ENCODE peak calls at places on chromosomes 2 and 18, in eight cellular contexts. K is HTR-8/SVneo; M is NCI-H2081; C is MCF 10A; L is GM18507; F is SK-MEL-5; P is stimulated activated CD4-positive, alpha-beta T cell treated with anti-CD3 and anti-CD28 coated beads, Interleukin-1b, Interleukin-23, amount 100 ng/mL, for 24 hours; Y is iris pigment epithelial cell. O is an unnamed sample.

GRCh38 chr2:73013941-73014340 is 57.6 kb downstream of the SFXN5 start:
- DNase-seq in F (no peak), C (peak; percentile 49), K (peak; percentile 40), L (no peak), Y (peak; percentile 78), P (no peak), M (no peak), O (peak; percentile 50)

GRCh38 chr2:216855614-216856013 is 4.2 kb downstream of the TNP1 start:
- DNase-seq in K (no peak), M (no peak), C (no peak), P (no peak), L (no peak), Y (no peak), F (no peak), O (no peak)

GRCh38 chr2:217853301-217853881 is 149.4 kb downstream of the TNS1 start:
- DNase-seq in F (no peak), P (no peak), L (no peak), M (no peak), Y (peak; percentile 55), K (peak; percentile 31), C (peak; percentile 30), O (peak; percentile 31)

GRCh38 chr2:74576830-74577229 is 22.3 kb downstream of the DOK1 start:
- DNase-seq in Y (peak; percentile 77), P (no peak), F (peak; percentile 47), L (no peak), K (no peak), C (peak; percentile 35), M (no peak), O (no peak)

GRCh38 chr18:50879302-50880107 is 587 bp downstream of the ME2 start:
- DNase-seq in C (peak; percentile 49), P (no peak), F (peak; percentile 41), Y (peak; percentile 70), K (no peak), L (peak; percentile 20), M (no peak), O (peak; percentile 34)

GRCh38 chr2:72115361-72116080 is 32.1 kb downstream of the CYP26B1 start:
- DNase-seq in K (peak; percentile 99), C (peak; percentile 99), F (peak; percentile 82), L (no peak), P (no peak), M (no peak), Y (peak; percentile 88), O (peak; percentile 96)

GRCh38 chr2:113015655-113016054 is 10.4 kb downstream of the IL36A start:
- DNase-seq in L (no peak), K (no peak), P (no peak), C (no peak), F (no peak), Y (no peak), M (no peak), O (peak; percentile 55)

GRCh38 chr2:10220516-10221391 is 82.0 kb upstream of the HPCAL1 start:
- DNase-seq in C (peak; percentile 61), L (no peak), Y (peak; percentile 79), F (no peak), K (no peak), P (no peak), M (no peak), O (peak; percentile 39)

GRCh38 chr2:73984203-73984921 is at the start of gene TET3:
- DNase-seq in P (no peak), K (no peak), M (no peak), C (peak; percentile 43), F (no peak), L (peak; percentile 48), Y (no peak), O (no peak)

GRCh38 chr2:130720036-130720435 is 8.8 kb upstream of the GPR148 start:
- DNase-seq in Y (no peak), P (no peak), M (no peak), L (no peak), C (peak; percentile 75), F (no peak), K (no peak), O (peak; percentile 50)

GRCh38 chr2:151972176-151973012 is 126.5 kb downstream of the CACNB4 start:
- DNase-seq in Y (no peak), M (no peak), P (no peak), K (no peak), L (no peak), C (no peak), F (no peak), O (no peak)